ENCODE peak calls at places on chromosomes 12 and 14, in seven cellular contexts. Q is stimulated activated CD4-positive, alpha-beta T cell treated with anti-CD3 and anti-CD28 coated beads, Interleukin-2, amount 100 ng/mL, for 24 hours; J is non-pigmented ciliary epithelial cell; S is D721Med; A is nephron progenitor cell; Z is upper lobe of right lung; K is HTR-8/SVneo. X is an unnamed sample.
A peak's percentile ranks its signal among the peaks of the same experiment; 100 is the strongest.

GRCh38 chr12:11741434-11742092 is 92.1 kb downstream of the ETV6 start:
- DNase-seq in Q (no peak), J (no peak), S (no peak), A (no peak), Z (no peak), K (no peak), X (no peak)

GRCh38 chr12:87094356-87094755 is 838.2 kb upstream of the MGAT4C start:
- DNase-seq in Q (no peak), J (no peak), S (no peak), A (no peak), Z (no peak), K (no peak), X (no peak)

GRCh38 chr12:7144414-7145120 is 14.4 kb downstream of the CLSTN3 start:
- DNase-seq in Q (no peak), J (no peak), S (peak; percentile 46), A (no peak), Z (peak; percentile 34), K (peak; percentile 66), X (no peak)

GRCh38 chr14:29078810-29079522 is 312.4 kb downstream of the FOXG1 start:
- DNase-seq in Q (no peak), J (no peak), S (no peak), A (no peak), Z (no peak), K (no peak), X (no peak)

GRCh38 chr12:12172106-12172511 is 94.7 kb downstream of the LRP6 start:
- DNase-seq in Q (no peak), J (no peak), S (no peak), A (no peak), Z (no peak), K (no peak), X (peak; percentile 76)

GRCh38 chr12:104348994-104349494 is 45.5 kb downstream of the EID3 start:
- DNase-seq in Q (no peak), J (no peak), S (no peak), A (no peak), Z (no peak), K (no peak), X (no peak)

GRCh38 chr14:61752626-61753025 is 9.6 kb upstream of the SNAPC1 start:
- DNase-seq in Q (no peak), J (no peak), S (no peak), A (no peak), Z (no peak), K (no peak), X (no peak)

GRCh38 chr12:402127-402456 is 648 bp downstream of the CCDC77 start:
- DNase-seq in Q (no peak), J (no peak), S (no peak), A (peak; percentile 17), Z (no peak), K (peak; percentile 36), X (no peak)

GRCh38 chr14:71355324-71356201 is 448.3 kb downstream of the PCNX1 start:
- DNase-seq in Q (no peak), J (no peak), S (no peak), A (no peak), Z (no peak), K (peak; percentile 43), X (no peak)

GRCh38 chr14:63874223-63874622 is 21.4 kb downstream of the SYNE2 start:
- DNase-seq in Q (no peak), J (no peak), S (no peak), A (no peak), Z (no peak), K (no peak), X (no peak)

GRCh38 chr12:57852620-57853509 is 6.3 kb upstream of the CTDSP2 start:
- DNase-seq in Q (no peak), J (no peak), S (no peak), A (peak; percentile 73), Z (peak; percentile 74), K (no peak), X (no peak)

GRCh38 chr12:58588771-58589170 is 331.5 kb downstream of the LRIG3 start:
- DNase-seq in Q (no peak), J (no peak), S (no peak), A (no peak), Z (no peak), K (no peak), X (no peak)

GRCh38 chr14:76473381-76474263 is 97.7 kb downstream of the ESRRB start:
- DNase-seq in Q (no peak), J (no peak), S (no peak), A (peak; percentile 47), Z (peak; percentile 67), K (peak; percentile 78), X (no peak)

GRCh38 chr14:105908006-105908405 is 381.6 kb downstream of the TMEM121 start:
- DNase-seq in Q (no peak), J (no peak), S (no peak), A (no peak), Z (no peak), K (no peak), X (no peak)

GRCh38 chr12:64207453-64207852 is 14.6 kb downstream of the KICS2 start:
- DNase-seq in Q (no peak), J (no peak), S (no peak), A (no peak), Z (no peak), K (no peak), X (no peak)

GRCh38 chr12:4628406-4628805 is 20.4 kb downstream of the AKAP3 start:
- DNase-seq in Q (no peak), J (no peak), S (no peak), A (no peak), Z (no peak), K (no peak), X (no peak)

GRCh38 chr12:131920902-131921840 is 7.9 kb upstream of the PUS1 start:
- DNase-seq in Q (no peak), J (no peak), S (no peak), A (no peak), Z (peak; percentile 62), K (no peak), X (no peak)

GRCh38 chr14:69999246-69999645 is 120.0 kb downstream of the SMOC1 start:
- DNase-seq in Q (no peak), J (peak; percentile 98), S (no peak), A (no peak), Z (no peak), K (peak; percentile 99), X (no peak)

GRCh38 chr12:27359578-27360340 is 27.1 kb downstream of the BMAL2 start:
- DNase-seq in Q (no peak), J (no peak), S (no peak), A (no peak), Z (no peak), K (no peak), X (no peak)

GRCh38 chr14:26175659-26176058 is 422.2 kb downstream of the NOVA1 start:
- DNase-seq in Q (no peak), J (no peak), S (no peak), A (no peak), Z (no peak), K (no peak), X (no peak)

GRCh38 chr14:49991491-49991890 is 98.6 kb downstream of the ARF6 start:
- DNase-seq in Q (no peak), J (no peak), S (no peak), A (no peak), Z (no peak), K (no peak), X (no peak)

GRCh38 chr14:75184447-75184846 is 8.0 kb upstream of the TMED10 start:
- DNase-seq in Q (no peak), J (no peak), S (no peak), A (no peak), Z (no peak), K (no peak), X (no peak)

GRCh38 chr12:69475237-69475984 is 5.2 kb downstream of the FRS2 start:
- DNase-seq in Q (no peak), J (no peak), S (no peak), A (no peak), Z (no peak), K (no peak), X (no peak)

GRCh38 chr12:71752887-71753286 is 1.8 kb upstream of the RAB21 start:
- DNase-seq in Q (no peak), J (no peak), S (no peak), A (no peak), Z (no peak), K (no peak), X (no peak)

GRCh38 chr12:12528361-12529092 is 34.1 kb downstream of the DUSP16 start:
- DNase-seq in Q (no peak), J (no peak), S (no peak), A (no peak), Z (no peak), K (no peak), X (no peak)

GRCh38 chr12:66304296-66304915 is 2.1 kb downstream of the HELB start:
- DNase-seq in Q (no peak), J (no peak), S (no peak), A (no peak), Z (no peak), K (no peak), X (no peak)

GRCh38 chr12:70070494-70071007 is 172.7 kb upstream of the CNOT2 start:
- DNase-seq in Q (no peak), J (no peak), S (no peak), A (peak; percentile 6), Z (no peak), K (no peak), X (no peak)

GRCh38 chr14:105135700-105136395 is 32.7 kb downstream of the JAG2 start:
- DNase-seq in Q (no peak), J (no peak), S (no peak), A (no peak), Z (no peak), K (no peak), X (no peak)

GRCh38 chr14:64725879-64726584 is 21.8 kb downstream of the PLEKHG3 start:
- DNase-seq in Q (no peak), J (no peak), S (no peak), A (no peak), Z (no peak), K (no peak), X (no peak)

GRCh38 chr14:53890611-53891091 is 66.0 kb downstream of the BMP4 start:
- DNase-seq in Q (no peak), J (no peak), S (no peak), A (no peak), Z (no peak), K (no peak), X (no peak)

GRCh38 chr14:100667706-100668105 is 59.0 kb upstream of the DLK1 start:
- DNase-seq in Q (no peak), J (no peak), S (no peak), A (no peak), Z (no peak), K (no peak), X (no peak)

GRCh38 chr14:23123419-23123818 is 4.4 kb upstream of the CEBPE start:
- DNase-seq in Q (no peak), J (no peak), S (no peak), A (no peak), Z (peak; percentile 86), K (no peak), X (no peak)

X was measured in stimulated activated naive CD8-positive, alpha-beta T cell treated with anti-CD3 and anti-CD28 coated beads, Interleukin-15, amount 100 ng/mL, for 72 hours.